ENCODE peak calls at places on chromosomes 13 and 19, in nine cellular contexts. J is cardiac fibroblast; V is EL; S is IMR-90; X is erythroblast; E is NB4; Z is stimulated activated CD8-positive, alpha-beta memory T cell treated with anti-CD3 and anti-CD28 coated beads, Interleukin-15, amount 100 ng/mL, for 1 hour; T is AG04450; N is pulmonary artery endothelial cell. H is an unnamed sample.

GRCh38 chr19:47407417-47407774 is 11.9 kb downstream of the MEIS3 start:
- DNase-seq in J (no peak), V (no peak), S (no peak), X (no peak), E (peak), Z (no peak), T (no peak), N (no peak), H (no peak)

GRCh38 chr19:33456845-33457220 is 64.8 kb downstream of the PEPD start:
- DNase-seq in J (no peak), V (no peak), S (no peak), X (no peak), E (no peak), Z (no peak), T (no peak), N (no peak), H (no peak)

GRCh38 chr13:102182170-102182569 is 219.7 kb downstream of the FGF14 start:
- DNase-seq in J (no peak), V (no peak), S (no peak), X (no peak), E (no peak), Z (no peak), T (no peak), N (no peak), H (no peak)

GRCh38 chr19:38657633-38658222 is 10.3 kb downstream of the ACTN4 start:
- DNase-seq in J (peak), V (peak), S (peak), X (no peak), E (no peak), Z (no peak), T (no peak), N (no peak), H (no peak)

GRCh38 chr13:45833663-45834062 is 17.9 kb downstream of the SIAH3 start:
- DNase-seq in J (no peak), V (peak), S (peak), X (no peak), E (peak), Z (no peak), T (no peak), N (no peak), H (no peak)

GRCh38 chr19:39237200-39238184 is 7.3 kb downstream of the IFNL3 start:
- DNase-seq in J (no peak), V (peak), S (no peak), X (no peak), E (peak), Z (no peak), T (no peak), N (no peak), H (no peak)

GRCh38 chr13:40589285-40590109 is 76.9 kb downstream of the FOXO1 start:
- DNase-seq in J (peak), V (peak), S (no peak), X (no peak), E (peak), Z (no peak), T (no peak), N (peak), H (no peak)

GRCh38 chr13:97506511-97506910 is 72.5 kb downstream of the RAP2A start:
- DNase-seq in J (peak), V (peak), S (peak), X (no peak), E (peak), Z (no peak), T (peak), N (no peak), H (no peak)

GRCh38 chr13:49436890-49437289 is 7.0 kb downstream of the CAB39L start:
- DNase-seq in J (peak), V (peak), S (peak), X (peak), E (no peak), Z (no peak), T (no peak), N (no peak), H (no peak)

GRCh38 chr19:18608805-18609716 is 2.5 kb upstream of the CRLF1 start:
- DNase-seq in J (no peak), V (no peak), S (no peak), X (no peak), E (no peak), Z (no peak), T (no peak), N (no peak), H (no peak)

GRCh38 chr19:1875646-1876493 is 9.4 kb downstream of the ABHD17A start:
- DNase-seq in J (peak), V (peak), S (peak), X (peak), E (peak), Z (peak), T (peak), N (no peak), H (peak)

GRCh38 chr13:73168993-73169401 is 110.2 kb downstream of the KLF5 start:
- DNase-seq in J (peak), V (peak), S (peak), X (no peak), E (no peak), Z (no peak), T (peak), N (no peak), H (no peak)

GRCh38 chr19:18090545-18091216 is 3.9 kb upstream of the IL12RB1 start:
- DNase-seq in J (peak), V (no peak), S (peak), X (peak), E (no peak), Z (no peak), T (no peak), N (no peak), H (no peak)

GRCh38 chr19:38304866-38305429 is 897 bp downstream of the C19orf33 start:
- DNase-seq in J (no peak), V (no peak), S (no peak), X (peak), E (no peak), Z (no peak), T (no peak), N (peak), H (no peak)

GRCh38 chr19:57587529-57587928 is 3.6 kb downstream of the ZIK1 start:
- DNase-seq in J (peak), V (peak), S (peak), X (no peak), E (no peak), Z (no peak), T (peak), N (no peak), H (no peak)

GRCh38 chr19:35260694-35261304 is 8.0 kb upstream of the USF2 start:
- DNase-seq in J (no peak), V (no peak), S (no peak), X (no peak), E (no peak), Z (no peak), T (no peak), N (no peak), H (no peak)

GRCh38 chr19:17948474-17948966 is 15.7 kb downstream of the CCDC124 start:
- DNase-seq in J (no peak), V (no peak), S (no peak), X (no peak), E (no peak), Z (no peak), T (no peak), N (no peak), H (no peak)

GRCh38 chr13:33799950-33800592 is 17.9 kb upstream of the RFC3 start:
- DNase-seq in J (peak), V (peak), S (peak), X (peak), E (peak), Z (no peak), T (no peak), N (peak), H (no peak)

H was measured in amygdala.